ENCODE peak calls at places on chromosomes 6 and 20, in six cellular contexts. M, Q, I, L, O and X are unnamed samples.

GRCh38 chr6:147287869-147288271 is 83.7 kb downstream of the STXBP5 start:
- DNase-seq in Q (no peak), L (peak; percentile 78), I (peak; percentile 6), M (no peak), O (no peak), X (no peak)

GRCh38 chr20:38211200-38212097 is 46.4 kb upstream of the TGM2 start:
- DNase-seq in I (no peak), O (no peak), M (no peak), L (no peak), Q (no peak), X (peak; percentile 45)

GRCh38 chr6:30691208-30691872 is 556 bp upstream of the NRM start:
- DNase-seq in L (peak; percentile 9), I (no peak), Q (no peak), M (no peak), O (no peak), X (no peak)

GRCh38 chr6:129105035-129105434 is 222.1 kb downstream of the LAMA2 start:
- DNase-seq in O (no peak), I (no peak), L (peak; percentile 4), Q (no peak), M (no peak), X (no peak)

GRCh38 chr6:148272084-148272483 is 70.6 kb upstream of the SASH1 start:
- DNase-seq in L (peak; percentile 77), M (no peak), O (no peak), Q (no peak), I (peak; percentile 40), X (no peak)

GRCh38 chr20:23446505-23446904 is 6.2 kb downstream of the CST11 start:
- DNase-seq in Q (no peak), O (peak; percentile 7), I (peak; percentile 40), L (peak; percentile 82), M (peak; percentile 43), X (no peak)

GRCh38 chr6:13357551-13358075 is 29.3 kb upstream of the TBC1D7 start:
- DNase-seq in I (no peak), Q (no peak), M (no peak), L (peak; percentile 45), O (no peak), X (no peak)

GRCh38 chr6:155340464-155341129 is 26.3 kb upstream of the TFB1M start:
- DNase-seq in L (peak; percentile 34), I (no peak), Q (no peak), M (no peak), O (no peak), X (no peak)

GRCh38 chr20:9301129-9302072 is 213.0 kb upstream of the LAMP5 start:
- DNase-seq in M (peak; percentile 18), O (no peak), Q (no peak), L (peak; percentile 48), I (peak; percentile 56), X (no peak)

GRCh38 chr20:63611646-63612045 is 15.3 kb downstream of the GMEB2 start:
- DNase-seq in M (no peak), I (no peak), Q (no peak), L (no peak), O (no peak), X (no peak)

GRCh38 chr6:34926655-34927054 is 37.6 kb downstream of the ANKS1A start:
- DNase-seq in M (no peak), O (no peak), I (no peak), Q (no peak), L (no peak), X (no peak)

GRCh38 chr6:15131234-15132195 is 114.4 kb upstream of the JARID2 start:
- DNase-seq in O (no peak), I (peak; percentile 8), M (no peak), L (no peak), Q (no peak), X (no peak)

GRCh38 chr20:33012327-33013189 is 5.1 kb downstream of the BPIFB2 start:
- DNase-seq in M (no peak), Q (no peak), O (no peak), L (no peak), I (no peak), X (no peak)

GRCh38 chr6:11225990-11226389 is 6.5 kb downstream of the NEDD9 start:
- DNase-seq in O (no peak), Q (no peak), M (no peak), L (peak; percentile 21), I (no peak), X (no peak)

GRCh38 chr6:14693301-14694192 is 552.3 kb upstream of the JARID2 start:
- DNase-seq in I (no peak), L (no peak), O (no peak), Q (no peak), M (no peak), X (no peak)

GRCh38 chr6:166989427-166990034 is 9.7 kb upstream of the CEP43 start:
- DNase-seq in M (no peak), L (peak; percentile 70), Q (no peak), I (peak; percentile 36), O (no peak), X (no peak)

GRCh38 chr20:50270569-50270968 is 79.9 kb downstream of the CEBPB start:
- DNase-seq in M (peak; percentile 57), Q (no peak), O (peak; percentile 59), L (no peak), I (no peak), X (no peak)

GRCh38 chr6:169019727-169020491 is 233.7 kb downstream of the THBS2 start:
- DNase-seq in Q (no peak), L (no peak), M (no peak), O (no peak), I (no peak), X (no peak)

GRCh38 chr6:127300411-127300810 is 33.7 kb downstream of the RNF146 start:
- DNase-seq in L (peak; percentile 63), Q (no peak), O (no peak), I (peak; percentile 22), M (no peak), X (no peak)

GRCh38 chr6:2505624-2506023 is 245.1 kb downstream of the MYLK4 start:
- DNase-seq in O (no peak), L (peak; percentile 16), Q (no peak), I (no peak), M (no peak), X (no peak)

GRCh38 chr20:23765578-23765977 is 14.8 kb upstream of the CST1 start:
- DNase-seq in O (no peak), Q (no peak), I (no peak), L (no peak), M (no peak), X (no peak)

GRCh38 chr6:33623895-33624381 is 2.8 kb downstream of the ITPR3 start:
- DNase-seq in I (no peak), L (peak; percentile 46), O (peak; percentile 36), M (no peak), Q (peak; percentile 65), X (no peak)